ENCODE peak calls at places on chromosome 1, in five cellular contexts. S is body of pancreas, I is DND-41, L is transverse colon, U is ovary. V is an unnamed sample. For H3K4me1, the result is how much of the 10 kb centered on the place peaks cover.

GRCh38 chr1:208980590-208980989 is 602.9 kb upstream of the CAMK1G start:
- DNase-seq in S (no peak), I (no peak), L (no peak), U (no peak), V (no peak)

GRCh38 chr1:79322511-79323027 is 316.0 kb upstream of the ADGRL4 start:
- DNase-seq in S (no peak), I (no peak), L (no peak), U (no peak), V (no peak)

GRCh38 chr1:246293366-246294121 is 213.5 kb downstream of the SMYD3 start:
- DNase-seq in S (no peak), I (no peak), L (no peak), U (no peak), V (no peak)

GRCh38 chr1:192983349-192983980 is 75.7 kb downstream of the UCHL5 start:
- DNase-seq in S (no peak), I (no peak), L (no peak), U (no peak), V (no peak)

GRCh38 chr1:241817331-241817792 is 30.6 kb upstream of the EXO1 start:
- DNase-seq in S (no peak), I (no peak), L (no peak), U (no peak), V (no peak)

GRCh38 chr1:101284021-101284420 is 47.2 kb downstream of the S1PR1 start:
- DNase-seq in S (no peak), I (no peak), L (no peak), U (no peak), V (peak)

GRCh38 chr1:204350265-204350664 is 9.5 kb downstream of the PLEKHA6 start:
- DNase-seq in S (no peak), I (no peak), L (no peak), U (no peak), V (no peak)

GRCh38 chr1:78101514-78101913 is 55.7 kb downstream of the GIPC2 start:
- DNase-seq in S (peak), I (no peak), L (peak), U (peak), V (no peak)

GRCh38 chr1:20711285-20712209 is 6.3 kb downstream of the KIF17 start:
- DNase-seq in S (no peak), I (no peak), L (no peak), U (no peak), V (no peak)

GRCh38 chr1:63621698-63622097 is 28.5 kb downstream of the PGM1 start:
- DNase-seq in S (peak), I (no peak), L (no peak), U (no peak), V (no peak)

GRCh38 chr1:79128726-79129125 is 122.2 kb upstream of the ADGRL4 start:
- DNase-seq in S (no peak), I (no peak), L (no peak), U (no peak), V (no peak)

GRCh38 chr1:119805746-119806145 is 5.5 kb downstream of the REG4 start:
- DNase-seq in S (no peak), I (no peak), L (no peak), U (no peak), V (no peak)

GRCh38 chr1:155049651-155050559 is 1.2 kb upstream of the ADAM15 start:
- DNase-seq in S (no peak), I (no peak), L (no peak), U (no peak), V (no peak)

GRCh38 chr1:153908071-153908470 is 14.7 kb downstream of the GATAD2B start:
- DNase-seq in S (no peak), I (no peak), L (no peak), U (no peak), V (no peak)

GRCh38 chr1:48234086-48234485 is 11.6 kb downstream of the SLC5A9 start:
- DNase-seq in S (no peak), I (no peak), L (no peak), U (no peak), V (no peak)

GRCh38 chr1:53557369-53557768 is 98.2 kb downstream of the DMRTB1 start:
- DNase-seq in S (no peak), I (no peak), L (peak), U (no peak), V (no peak)
- H3K27ac ChIP-seq in S (no peak), I (no peak), L (no peak), U (no peak), V (no peak)

GRCh38 chr1:198102454-198102791 is 54.4 kb upstream of the NEK7 start:
- DNase-seq in S (no peak), I (peak), L (no peak), U (no peak), V (peak)
- H3K4me3 ChIP-seq in S (no peak), I (peak), L (no peak), U (no peak), V (no peak)

DNA sequence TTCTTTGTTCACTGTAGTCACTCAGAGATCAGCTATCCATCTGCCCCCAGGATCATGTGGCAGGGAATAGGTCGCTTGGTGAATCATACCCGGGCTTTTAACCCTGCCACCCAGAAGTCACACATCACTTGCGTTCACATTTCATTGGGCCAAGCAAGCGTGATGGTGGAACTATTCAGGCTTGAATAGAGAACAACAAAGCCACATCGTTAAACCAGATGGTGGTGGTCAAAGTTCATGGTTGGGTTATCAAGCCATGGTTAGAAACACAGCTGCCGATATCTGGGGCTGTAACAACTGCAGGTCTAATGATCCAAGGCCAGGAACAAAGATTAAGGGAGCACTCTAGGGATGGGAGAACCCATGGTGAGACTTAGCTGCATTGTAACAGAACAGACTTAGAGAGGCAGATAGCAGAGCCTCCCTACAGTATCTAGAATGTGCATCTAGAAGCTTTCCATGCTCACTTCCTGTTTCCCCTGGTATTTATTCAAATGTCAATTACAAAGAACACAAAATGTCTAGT is 40.0 kb upstream of the PTPRC start:
- DNase-seq in S (no peak), I (no peak), L (no peak), U (no peak), V (no peak)
- H3K4me1 ChIP-seq in S (under half), I (under half), L (under half), U (under half), V (under half)

GRCh38 chr1:43452789-43453441 is 816 bp downstream of the HYI start:
- DNase-seq in S (peak), I (peak), L (no peak), U (peak), V (no peak)

GRCh38 chr1:43455205-43455889 is 1.6 kb upstream of the HYI start:
- DNase-seq in S (peak), I (no peak), L (peak), U (no peak), V (no peak)

GRCh38 chr1:43454270-43455011 is 710 bp upstream of the HYI start:
- DNase-seq in S (peak), I (peak), L (peak), U (peak), V (peak)

GRCh38 chr1:43451701-43452532 is 1.8 kb downstream of the HYI start:
- DNase-seq in S (no peak), I (no peak), L (no peak), U (no peak), V (no peak)

DNA sequence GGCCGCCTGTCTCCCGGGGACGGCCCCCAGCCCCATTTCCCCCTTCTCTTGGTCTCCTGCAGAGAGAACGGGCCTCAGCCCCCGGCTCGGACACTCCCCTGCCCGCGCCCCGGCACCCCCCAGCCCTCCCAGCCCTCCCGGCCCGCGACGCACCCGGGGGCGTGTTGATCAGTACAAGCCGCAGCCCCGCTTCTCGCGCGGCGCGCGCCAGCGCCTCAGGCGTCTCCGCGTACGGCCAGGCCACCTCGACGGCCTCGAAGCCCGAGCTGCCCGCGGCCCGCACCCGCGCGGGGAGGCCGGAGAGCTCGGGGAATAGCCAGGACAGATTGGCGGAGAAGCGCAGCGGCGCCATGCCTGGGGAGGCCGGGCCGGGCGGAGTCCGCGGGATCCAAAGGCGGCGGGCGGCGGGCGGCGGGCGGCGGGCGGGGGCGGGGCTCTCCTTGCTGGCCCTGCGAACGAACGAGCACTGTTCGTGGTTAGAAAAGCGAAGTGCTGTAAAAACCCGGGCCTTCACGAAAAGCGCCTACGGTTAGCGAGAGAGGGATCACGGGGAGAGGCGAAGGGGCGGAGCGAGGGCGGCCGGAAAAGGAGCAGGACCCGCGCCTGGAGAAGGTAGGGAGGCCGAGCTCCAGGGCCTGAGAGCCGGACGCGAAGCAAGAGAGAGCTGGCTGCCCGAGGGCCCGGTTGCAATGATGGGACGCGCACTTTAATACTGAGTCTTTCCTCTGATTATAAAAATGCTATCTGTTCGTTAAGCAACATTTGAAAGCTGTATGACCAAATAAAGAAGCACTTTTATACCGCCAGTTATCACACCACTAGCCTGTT is at the start of gene HYI:
- DNase-seq in S (peak), I (peak), L (peak), U (peak), V (peak)
- H3K27ac ChIP-seq in S (peak), I (peak), L (peak), U (peak), V (peak)

DNA sequence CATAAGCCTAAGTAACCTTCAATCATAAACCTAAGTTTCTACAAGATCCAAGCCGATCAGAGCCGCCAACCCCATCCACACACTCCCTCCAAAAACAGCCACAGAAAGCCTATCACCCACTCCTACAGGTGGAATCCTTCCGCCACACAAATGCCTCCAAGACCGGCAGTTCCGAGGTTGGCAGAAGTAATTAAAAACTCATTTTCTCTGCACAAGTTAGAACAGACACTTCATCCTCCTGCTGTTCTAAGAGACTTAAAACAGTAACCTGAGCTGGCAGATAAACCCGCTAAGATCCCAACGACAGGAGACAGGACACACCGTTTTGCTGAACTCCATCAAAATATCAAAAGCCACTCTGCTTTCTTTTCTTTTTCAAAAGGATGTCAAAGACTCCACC is 2.8 kb downstream of the SSBP3 start:
- DNase-seq in S (no peak), I (no peak), L (no peak), U (no peak), V (no peak)
- H3K4me3 ChIP-seq in S (no peak), I (peak), L (peak), U (peak), V (peak)

DNA sequence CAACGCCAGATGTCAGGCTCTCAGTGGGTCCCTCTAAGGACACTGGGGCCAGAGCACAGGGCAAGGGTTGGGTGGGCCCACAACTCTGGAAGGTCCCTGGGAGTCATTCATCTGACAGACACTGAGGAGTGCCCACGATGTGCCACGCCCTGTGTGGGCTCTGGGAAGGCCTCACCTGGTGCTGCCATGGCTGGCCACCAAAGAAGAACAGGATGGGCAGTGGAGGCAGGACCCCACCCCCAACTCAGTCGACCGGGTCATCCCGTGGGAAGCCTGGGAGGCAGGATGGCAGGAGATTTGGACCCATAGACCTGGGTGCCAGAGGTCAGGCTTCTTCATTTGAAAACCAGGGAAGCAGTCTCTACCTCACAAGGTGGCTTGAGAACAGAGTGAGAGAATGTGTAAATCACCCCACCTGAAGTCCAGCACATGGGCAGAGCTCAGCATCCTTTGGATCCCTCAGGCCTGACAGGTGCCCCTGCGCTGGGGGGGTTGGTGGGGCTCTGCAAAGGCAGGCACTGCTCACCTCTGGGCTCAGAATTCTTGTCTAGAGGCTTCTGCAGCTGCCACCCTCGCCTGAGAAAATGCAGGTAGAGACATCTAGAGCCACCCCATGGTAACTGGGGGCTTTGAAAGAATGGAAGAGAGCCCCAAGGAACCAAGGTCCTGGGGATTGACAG is 1.2 kb upstream of the SELENON start:
- DNase-seq in S (no peak), I (no peak), L (no peak), U (no peak), V (no peak)
- H3K4me1 ChIP-seq in S (half or more), I (under half), L (under half), U (under half), V (under half)

GRCh38 chr1:165753934-165754333 is 14.7 kb downstream of the TMCO1 start:
- DNase-seq in S (no peak), I (no peak), L (no peak), U (no peak), V (no peak)

DNA sequence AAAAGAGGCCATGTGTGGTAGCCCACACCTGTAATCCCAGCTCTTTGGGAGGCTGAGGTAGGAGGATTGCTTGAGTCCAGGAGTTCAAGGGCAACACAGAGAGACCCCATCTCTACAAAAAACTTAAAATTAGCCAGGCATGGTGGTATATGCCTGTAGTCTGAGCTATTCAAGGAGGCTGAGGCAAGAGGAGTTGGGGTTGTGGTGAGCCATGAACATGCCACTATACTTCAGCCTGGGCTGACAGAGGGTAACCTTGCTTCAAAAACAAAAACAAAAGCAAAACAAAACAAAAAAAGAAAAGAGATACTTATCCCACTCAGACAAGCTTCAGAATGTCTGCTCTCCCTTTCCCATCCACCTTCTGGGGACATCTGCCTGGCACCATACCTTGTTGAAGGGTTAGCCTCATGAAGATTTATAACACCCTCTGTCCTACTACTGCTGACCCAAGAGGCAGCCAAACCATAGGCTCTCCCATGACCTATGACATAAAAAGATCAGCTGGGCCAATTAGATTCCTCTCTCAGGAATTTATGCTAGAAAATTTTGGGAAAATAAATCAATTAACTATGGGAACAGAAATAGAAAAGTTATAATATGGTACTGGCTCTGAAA is 13.2 kb downstream of the TMCO1 start:
- DNase-seq in S (no peak), I (no peak), L (no peak), U (no peak), V (no peak)
- H3K27ac ChIP-seq in S (no peak), I (no peak), L (no peak), U (no peak), V (no peak)

DNA sequence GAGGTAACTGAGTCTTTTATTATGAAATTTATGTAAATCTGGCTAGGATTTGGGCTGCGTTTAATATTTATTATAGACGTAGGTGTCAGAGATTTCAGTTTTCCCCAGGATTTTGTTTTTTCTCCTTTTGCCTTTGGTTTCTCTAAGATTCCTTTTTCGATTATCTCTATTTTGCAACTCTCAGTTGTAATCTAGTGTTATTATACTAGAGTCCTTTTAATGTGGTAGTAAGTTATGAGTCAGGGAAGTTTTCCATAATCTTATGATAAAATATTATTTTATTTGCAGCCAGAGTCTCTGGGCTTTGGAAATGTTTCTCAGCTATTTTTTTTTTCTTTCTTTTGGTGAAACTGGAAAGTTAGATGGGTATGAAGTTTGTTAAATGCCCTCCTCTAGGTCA is 1043.8 kb downstream of the PLA2G4A start:
- DNase-seq in S (no peak), I (no peak), L (no peak), U (no peak), V (no peak)
- H3K4me3 ChIP-seq in S (no peak), I (no peak), L (no peak), U (no peak), V (no peak)